ENCODE peak calls at places on chromosomes 7 and 10, in eight cellular contexts. One of them, this sample, is unnamed.

GRCh38 chr10:13078912-13079775 is 20.8 kb upstream of the OPTN start:
- DNase-seq in astrocyte: no peak
- DNase-seq in brain microvascular endothelial cell: no peak
- DNase-seq in A549: no peak
- DNase-seq in GM12865: no peak
- DNase-seq in thoracic aorta: no peak
- DNase-seq in endothelial cell: no peak
- DNase-seq in Calu3: no peak
- DNase-seq in this sample: no peak

GRCh38 chr7:40569326-40569725 is 434.5 kb downstream of the SUGCT start:
- DNase-seq in astrocyte: no peak
- DNase-seq in brain microvascular endothelial cell: no peak
- DNase-seq in A549: no peak
- DNase-seq in GM12865: no peak
- DNase-seq in thoracic aorta: no peak
- DNase-seq in endothelial cell: no peak
- DNase-seq in Calu3: no peak
- DNase-seq in this sample: no peak

GRCh38 chr7:1928555-1929348 is 258.7 kb downstream of the ELFN1 start:
- DNase-seq in astrocyte: no peak
- DNase-seq in brain microvascular endothelial cell: no peak
- DNase-seq in A549: no peak
- DNase-seq in GM12865: no peak
- DNase-seq in thoracic aorta: no peak
- DNase-seq in endothelial cell: no peak
- DNase-seq in Calu3: peak
- DNase-seq in this sample: no peak

GRCh38 chr10:132096223-132096622 is 30.5 kb downstream of the JAKMIP3 start:
- DNase-seq in astrocyte: peak
- DNase-seq in brain microvascular endothelial cell: peak
- DNase-seq in A549: peak
- DNase-seq in GM12865: no peak
- DNase-seq in thoracic aorta: no peak
- DNase-seq in endothelial cell: no peak
- DNase-seq in Calu3: peak
- DNase-seq in this sample: no peak

GRCh38 chr7:140640060-140640611 is 477 bp downstream of the DENND2A start:
- DNase-seq in astrocyte: peak
- DNase-seq in brain microvascular endothelial cell: no peak
- DNase-seq in A549: peak
- DNase-seq in GM12865: no peak
- DNase-seq in thoracic aorta: no peak
- DNase-seq in endothelial cell: peak
- DNase-seq in Calu3: no peak
- DNase-seq in this sample: peak

GRCh38 chr7:25995893-25996529 is 156.0 kb upstream of the NFE2L3 start:
- DNase-seq in astrocyte: no peak
- DNase-seq in brain microvascular endothelial cell: no peak
- DNase-seq in A549: peak
- DNase-seq in GM12865: no peak
- DNase-seq in thoracic aorta: no peak
- DNase-seq in endothelial cell: no peak
- DNase-seq in Calu3: peak
- DNase-seq in this sample: no peak

GRCh38 chr10:3530346-3531096 is 254.5 kb downstream of the KLF6 start:
- DNase-seq in astrocyte: peak
- DNase-seq in brain microvascular endothelial cell: no peak
- DNase-seq in A549: no peak
- DNase-seq in GM12865: no peak
- DNase-seq in thoracic aorta: no peak
- DNase-seq in endothelial cell: no peak
- DNase-seq in Calu3: no peak
- DNase-seq in this sample: no peak

GRCh38 chr7:93943816-93944540 is 22.4 kb downstream of the GNG11 start:
- DNase-seq in astrocyte: no peak
- DNase-seq in brain microvascular endothelial cell: no peak
- DNase-seq in A549: no peak
- DNase-seq in GM12865: no peak
- DNase-seq in thoracic aorta: no peak
- DNase-seq in endothelial cell: no peak
- DNase-seq in Calu3: no peak
- DNase-seq in this sample: no peak

DNA sequence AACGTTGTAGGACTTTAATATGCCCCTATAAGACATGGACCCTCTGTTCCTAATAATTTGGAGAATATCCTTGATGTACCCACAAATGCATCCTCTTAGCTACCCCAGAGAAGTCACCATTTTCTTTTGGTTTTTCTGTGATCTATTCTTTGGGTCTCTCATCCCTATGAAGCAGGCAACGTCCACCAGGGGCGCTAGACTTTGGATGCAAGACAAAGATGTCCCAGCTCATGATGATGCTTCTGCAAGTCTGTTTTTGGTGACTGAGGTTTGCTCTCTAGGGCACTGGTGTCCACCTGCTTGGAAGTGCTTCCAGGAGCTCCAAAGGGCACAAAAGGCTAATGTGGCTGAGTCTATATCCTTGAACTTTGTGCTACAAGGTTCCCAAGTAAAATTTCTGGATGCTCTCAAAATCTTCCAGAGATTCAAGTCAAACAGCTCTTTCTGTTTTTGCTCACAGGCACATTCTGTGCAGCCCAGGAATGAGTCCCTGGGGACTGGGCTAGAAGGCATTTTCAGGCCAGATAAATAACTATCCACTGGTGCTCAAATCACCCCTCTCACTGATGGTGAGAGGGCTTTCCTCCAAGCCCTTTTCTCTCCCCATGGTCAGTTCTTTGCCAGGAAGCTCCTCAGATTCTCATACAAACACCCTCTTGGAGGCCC is 166.4 kb downstream of the C7orf25 start:
- DNase-seq in astrocyte: no peak
- DNase-seq in brain microvascular endothelial cell: peak
- DNase-seq in A549: peak
- DNase-seq in GM12865: peak
- DNase-seq in thoracic aorta: peak
- DNase-seq in endothelial cell: peak
- DNase-seq in Calu3: peak
- DNase-seq in this sample: no peak
- TF ChIP-seq CTCF in astrocyte: peak
- TF ChIP-seq CTCF in brain microvascular endothelial cell: peak
- TF ChIP-seq CTCF in A549: peak
- TF ChIP-seq CTCF in GM12865: peak
- TF ChIP-seq CTCF in thoracic aorta: peak
- TF ChIP-seq CTCF in endothelial cell: peak
- TF ChIP-seq CTCF in Calu3: peak
- TF ChIP-seq CTCF in this sample: peak

DNA sequence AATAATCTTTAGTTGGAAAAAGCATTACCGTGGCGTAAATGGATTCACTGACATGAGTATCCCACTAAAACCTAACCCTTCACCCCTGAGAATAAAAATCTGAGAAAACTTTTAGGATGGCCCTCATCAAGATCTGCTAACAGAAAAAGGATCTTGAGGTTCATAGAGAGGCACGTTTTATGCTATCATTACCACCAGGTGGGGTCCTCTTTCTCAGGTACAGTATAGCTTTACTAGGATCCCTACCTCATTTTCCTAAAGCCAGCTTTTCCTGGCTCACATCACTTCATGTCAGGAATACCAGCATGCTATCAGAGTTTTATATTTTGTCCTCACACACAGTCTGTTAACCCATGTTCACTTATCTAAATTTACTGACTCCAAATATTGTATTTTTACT is 173.7 kb downstream of the POM121L12 start:
- DNase-seq in astrocyte: no peak
- DNase-seq in brain microvascular endothelial cell: no peak
- DNase-seq in A549: no peak
- DNase-seq in GM12865: no peak
- DNase-seq in thoracic aorta: no peak
- DNase-seq in endothelial cell: no peak
- DNase-seq in Calu3: no peak
- DNase-seq in this sample: no peak
- TF ChIP-seq CTCF in astrocyte: no peak
- TF ChIP-seq CTCF in brain microvascular endothelial cell: no peak
- TF ChIP-seq CTCF in A549: no peak
- TF ChIP-seq CTCF in GM12865: no peak
- TF ChIP-seq CTCF in thoracic aorta: no peak
- TF ChIP-seq CTCF in endothelial cell: no peak
- TF ChIP-seq CTCF in Calu3: no peak
- TF ChIP-seq CTCF in this sample: no peak

GRCh38 chr7:22216309-22216708 is 140.6 kb downstream of the RAPGEF5 start:
- DNase-seq in astrocyte: no peak
- DNase-seq in brain microvascular endothelial cell: no peak
- DNase-seq in A549: no peak
- DNase-seq in GM12865: no peak
- DNase-seq in thoracic aorta: no peak
- DNase-seq in endothelial cell: no peak
- DNase-seq in Calu3: no peak
- DNase-seq in this sample: no peak

GRCh38 chr7:22220947-22221346 is 136.0 kb downstream of the RAPGEF5 start:
- DNase-seq in astrocyte: no peak
- DNase-seq in brain microvascular endothelial cell: peak
- DNase-seq in A549: no peak
- DNase-seq in GM12865: no peak
- DNase-seq in thoracic aorta: no peak
- DNase-seq in endothelial cell: no peak
- DNase-seq in Calu3: no peak
- DNase-seq in this sample: no peak

GRCh38 chr7:22216832-22217475 is 140.0 kb downstream of the RAPGEF5 start:
- DNase-seq in astrocyte: no peak
- DNase-seq in brain microvascular endothelial cell: no peak
- DNase-seq in A549: no peak
- DNase-seq in GM12865: no peak
- DNase-seq in thoracic aorta: no peak
- DNase-seq in endothelial cell: no peak
- DNase-seq in Calu3: no peak
- DNase-seq in this sample: no peak

GRCh38 chr7:22219739-22220493 is 137.0 kb downstream of the RAPGEF5 start:
- DNase-seq in astrocyte: no peak
- DNase-seq in brain microvascular endothelial cell: peak
- DNase-seq in A549: no peak
- DNase-seq in GM12865: no peak
- DNase-seq in thoracic aorta: no peak
- DNase-seq in endothelial cell: no peak
- DNase-seq in Calu3: no peak
- DNase-seq in this sample: no peak

GRCh38 chr7:22219036-22219435 is 137.9 kb downstream of the RAPGEF5 start:
- DNase-seq in astrocyte: no peak
- DNase-seq in brain microvascular endothelial cell: peak
- DNase-seq in A549: no peak
- DNase-seq in GM12865: no peak
- DNase-seq in thoracic aorta: no peak
- DNase-seq in endothelial cell: peak
- DNase-seq in Calu3: no peak
- DNase-seq in this sample: no peak
- TF ChIP-seq CTCF in astrocyte: no peak
- TF ChIP-seq CTCF in brain microvascular endothelial cell: no peak
- TF ChIP-seq CTCF in A549: no peak
- TF ChIP-seq CTCF in GM12865: no peak
- TF ChIP-seq CTCF in thoracic aorta: no peak
- TF ChIP-seq CTCF in endothelial cell: no peak
- TF ChIP-seq CTCF in Calu3: no peak
- TF ChIP-seq CTCF in this sample: no peak

DNA sequence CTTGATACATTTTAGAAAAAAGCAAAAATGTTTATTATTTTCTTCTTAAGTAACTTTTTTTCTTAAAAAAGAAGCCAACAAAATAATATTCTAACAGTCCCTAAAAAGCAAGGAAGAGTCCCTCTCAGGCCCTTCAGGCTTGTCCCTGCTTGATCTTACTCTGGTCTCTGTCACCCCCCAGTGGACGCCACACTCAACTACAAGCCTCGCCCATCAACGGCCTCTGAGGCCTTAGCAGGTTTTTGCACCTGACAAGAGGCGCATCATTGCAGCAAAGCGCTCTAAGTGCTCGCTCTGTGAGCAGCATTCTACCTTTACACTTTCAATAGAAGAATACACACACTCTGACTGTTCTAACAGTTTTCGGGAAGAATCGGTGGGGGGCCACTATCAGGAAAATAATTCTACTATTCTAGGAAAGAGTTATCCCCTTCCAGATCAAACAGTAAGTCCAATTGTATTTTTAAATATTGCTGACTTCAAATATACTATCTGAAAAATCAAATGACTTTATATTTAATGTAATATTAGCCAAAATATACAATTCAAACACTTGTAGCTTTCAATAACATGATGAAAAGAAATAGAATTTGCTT is 139.2 kb downstream of the USP6NL start:
- DNase-seq in astrocyte: peak
- DNase-seq in brain microvascular endothelial cell: peak
- DNase-seq in A549: peak
- DNase-seq in GM12865: peak
- DNase-seq in thoracic aorta: no peak
- DNase-seq in endothelial cell: peak
- DNase-seq in Calu3: peak
- DNase-seq in this sample: peak
- TF ChIP-seq CTCF in astrocyte: peak
- TF ChIP-seq CTCF in brain microvascular endothelial cell: peak
- TF ChIP-seq CTCF in A549: peak
- TF ChIP-seq CTCF in GM12865: peak
- TF ChIP-seq CTCF in thoracic aorta: peak
- TF ChIP-seq CTCF in endothelial cell: peak
- TF ChIP-seq CTCF in Calu3: peak
- TF ChIP-seq CTCF in this sample: peak

GRCh38 chr10:120632047-120632446 is 175.0 kb downstream of the PLPP4 start:
- DNase-seq in astrocyte: peak
- DNase-seq in brain microvascular endothelial cell: no peak
- DNase-seq in A549: no peak
- DNase-seq in GM12865: no peak
- DNase-seq in thoracic aorta: no peak
- DNase-seq in endothelial cell: no peak
- DNase-seq in Calu3: no peak
- DNase-seq in this sample: no peak

GRCh38 chr10:120630266-120630665 is 173.2 kb downstream of the PLPP4 start:
- DNase-seq in astrocyte: no peak
- DNase-seq in brain microvascular endothelial cell: no peak
- DNase-seq in A549: no peak
- DNase-seq in GM12865: no peak
- DNase-seq in thoracic aorta: no peak
- DNase-seq in endothelial cell: no peak
- DNase-seq in Calu3: no peak
- DNase-seq in this sample: no peak

GRCh38 chr10:120632936-120633335 is 175.9 kb downstream of the PLPP4 start:
- DNase-seq in astrocyte: no peak
- DNase-seq in brain microvascular endothelial cell: no peak
- DNase-seq in A549: no peak
- DNase-seq in GM12865: no peak
- DNase-seq in thoracic aorta: no peak
- DNase-seq in endothelial cell: no peak
- DNase-seq in Calu3: no peak
- DNase-seq in this sample: no peak

DNA sequence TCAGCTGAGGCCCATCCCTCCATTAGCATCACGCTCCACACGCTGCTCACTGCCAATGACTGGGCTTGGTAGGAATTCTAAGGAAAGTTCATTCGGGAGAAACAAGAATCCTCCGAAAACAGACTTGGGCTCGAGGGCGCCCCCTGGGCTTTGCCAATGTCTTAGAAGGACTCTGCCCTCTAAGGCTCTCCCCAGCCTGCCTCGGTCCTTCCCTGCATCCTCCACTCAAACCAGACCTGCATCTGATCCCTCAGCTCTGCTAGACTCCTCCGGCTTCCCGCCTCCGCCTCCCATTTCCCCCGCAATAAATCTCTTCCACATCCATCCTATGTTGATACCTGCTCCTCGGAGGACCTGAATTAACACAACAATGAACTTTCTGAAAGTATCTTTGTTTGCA is 177.6 kb downstream of the PLPP4 start:
- DNase-seq in astrocyte: no peak
- DNase-seq in brain microvascular endothelial cell: no peak
- DNase-seq in A549: peak
- DNase-seq in GM12865: no peak
- DNase-seq in thoracic aorta: no peak
- DNase-seq in endothelial cell: no peak
- DNase-seq in Calu3: no peak
- DNase-seq in this sample: no peak
- TF ChIP-seq CTCF in astrocyte: no peak
- TF ChIP-seq CTCF in brain microvascular endothelial cell: peak
- TF ChIP-seq CTCF in A549: no peak
- TF ChIP-seq CTCF in GM12865: peak
- TF ChIP-seq CTCF in thoracic aorta: no peak
- TF ChIP-seq CTCF in endothelial cell: peak
- TF ChIP-seq CTCF in Calu3: no peak
- TF ChIP-seq CTCF in this sample: no peak